ENCODE peak calls at places on chromosomes 16 and 17, in five cellular contexts. I is keratinocyte, B is neural progenitor cell, K is cardiac muscle cell, H is BE2C. Z is an unnamed sample. For H3K36me3 and H3K27me3, the result is how much of the 10 kb centered on the place peaks cover.

GRCh38 chr16:81823111-81823510 is 44.0 kb downstream of the PLCG2 start:
- DNase-seq in B (no peak), H (no peak), I (no peak), K (no peak), Z (peak)

GRCh38 chr17:8506145-8506544 is 70.5 kb downstream of the NDEL1 start:
- DNase-seq in B (no peak), I (no peak), H (no peak), K (no peak), Z (no peak)

GRCh38 chr17:574061-574460 is 140.6 kb downstream of the VPS53 start:
- DNase-seq in H (no peak), I (no peak), B (no peak), K (peak), Z (no peak)

GRCh38 chr17:13978478-13978877 is 90.8 kb upstream of the COX10 start:
- DNase-seq in H (no peak), I (no peak), B (no peak), K (no peak), Z (no peak)

GRCh38 chr17:64531955-64532371 is 25.2 kb downstream of the CEP95 start:
- DNase-seq in B (no peak), I (no peak), H (no peak), K (no peak), Z (no peak)

GRCh38 chr17:40556884-40557414 is 8.3 kb downstream of the CCR7 start:
- DNase-seq in K (peak), B (no peak), I (no peak), H (peak), Z (peak)

GRCh38 chr17:11986939-11987329 is 10.3 kb downstream of the ZNF18 start:
- DNase-seq in B (peak), K (peak), H (no peak), I (no peak), Z (peak)

GRCh38 chr17:700504-701094 is 14.0 kb downstream of the VPS53 start:
- DNase-seq in K (peak), B (peak), H (no peak), I (no peak), Z (peak)

GRCh38 chr16:84724619-84725307 is 25.0 kb downstream of the USP10 start:
- DNase-seq in I (no peak), K (no peak), H (no peak), B (no peak), Z (no peak)

GRCh38 chr17:48043171-48043570 is 5.0 kb upstream of the NFE2L1 start:
- DNase-seq in H (no peak), I (no peak), B (no peak), K (no peak), Z (no peak)

GRCh38 chr16:3256876-3257465 is 538 bp upstream of the MEFV start:
- DNase-seq in K (peak), I (no peak), H (no peak), B (no peak), Z (no peak)

GRCh38 chr16:22260490-22260889 is 36.7 kb upstream of the POLR3E start:
- DNase-seq in H (no peak), K (no peak), I (no peak), B (no peak), Z (no peak)

GRCh38 chr17:51946311-51946710 is 212.2 kb downstream of the CA10 start:
- DNase-seq in H (peak), I (no peak), K (no peak), B (no peak), Z (no peak)

GRCh38 chr17:50094753-50095616 is at the start of gene PDK2:
- DNase-seq in I (no peak), B (peak), K (peak), H (peak), Z (peak)

GRCh38 chr17:40558300-40558584 is 7.0 kb downstream of the CCR7 start:
- DNase-seq in K (no peak), H (no peak), I (no peak), B (no peak), Z (no peak)

GRCh38 chr17:81840826-81841778 is 6.3 kb upstream of the PPP1R27 start:
- DNase-seq in H (no peak), K (no peak), I (peak), B (peak), Z (peak)

GRCh38 chr17:80886641-80887573 is 104.7 kb upstream of the CHMP6 start:
- DNase-seq in B (no peak), H (peak), K (no peak), I (no peak), Z (no peak)

GRCh38 chr17:27502526-27503324 is 46.5 kb downstream of the KSR1 start:
- DNase-seq in K (peak), H (no peak), I (no peak), B (no peak), Z (no peak)

GRCh38 chr16:48539485-48540221 is 70.3 kb downstream of the N4BP1 start:
- DNase-seq in H (no peak), I (no peak), K (no peak), B (no peak), Z (peak)

GRCh38 chr17:61619493-61619892 is 28.5 kb upstream of the NACA2 start:
- DNase-seq in K (no peak), B (no peak), I (no peak), H (no peak), Z (no peak)

GRCh38 chr17:7229504-7229903 is 4.8 kb downstream of the DVL2 start:
- DNase-seq in I (no peak), H (no peak), K (no peak), B (no peak), Z (no peak)

GRCh38 chr17:7234100-7235012 is at the start of gene DVL2:
- DNase-seq in I (peak), K (peak), B (peak), H (peak), Z (peak)

GRCh38 chr17:7233701-7234099 is 617 bp downstream of the DVL2 start:
- DNase-seq in H (no peak), I (no peak), K (no peak), B (no peak), Z (peak)

GRCh38 chr17:7228920-7229319 is 5.4 kb downstream of the DVL2 start:
- DNase-seq in I (no peak), K (no peak), H (no peak), B (no peak), Z (no peak)

GRCh38 chr17:7232114-7232513 is 2.2 kb downstream of the DVL2 start:
- DNase-seq in K (no peak), H (no peak), I (no peak), B (no peak), Z (no peak)
- H3K4me3 ChIP-seq in K (no peak), H (no peak), I (peak), B (peak), Z (no peak)

GRCh38 chr16:1767116-1767994 is 4.0 kb downstream of the NME3 start:
- DNase-seq in I (no peak), B (no peak), H (no peak), K (no peak), Z (no peak)

GRCh38 chr16:1766701-1767100 is 4.6 kb downstream of the NME3 start:
- DNase-seq in K (no peak), I (no peak), B (no peak), H (no peak), Z (no peak)

GRCh38 chr16:1766231-1766630 is 5.1 kb downstream of the NME3 start:
- DNase-seq in B (no peak), K (no peak), I (no peak), H (no peak), Z (no peak)

GRCh38 chr16:1764971-1765370 is 6.4 kb downstream of the NME3 start:
- DNase-seq in I (no peak), B (no peak), K (no peak), H (no peak), Z (no peak)

GRCh38 chr16:1765826-1766225 is 5.5 kb downstream of the NME3 start:
- DNase-seq in I (no peak), K (no peak), B (no peak), H (no peak), Z (no peak)
- H3K36me3 ChIP-seq in I (under half), K (under half), B (under half), H (half or more), Z (under half)

DNA sequence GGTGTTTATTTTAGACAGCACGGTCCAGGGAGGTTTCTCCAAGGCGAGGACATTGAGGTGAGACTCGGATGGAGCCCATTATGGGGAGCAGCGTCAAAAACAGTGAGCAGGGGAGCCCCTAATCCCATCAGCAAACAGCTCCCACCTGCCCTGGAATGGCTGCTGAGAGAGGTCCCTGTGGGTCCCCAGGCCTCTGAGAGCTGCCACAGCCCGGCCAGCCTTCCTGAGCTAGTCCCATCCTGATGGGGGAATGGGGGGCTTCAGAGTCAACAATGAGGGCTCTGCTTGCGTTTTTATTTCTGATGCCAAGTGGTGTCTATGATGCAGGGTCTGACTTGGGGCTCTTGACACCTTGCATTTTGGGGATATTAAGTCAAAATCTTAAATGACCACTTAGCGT is 128.4 kb downstream of the GSG1L start:
- DNase-seq in B (no peak), I (no peak), H (no peak), K (no peak), Z (no peak)
- H3K27me3 ChIP-seq in B (under half), I (under half), H (under half), K (under half), Z (under half)

GRCh38 chr17:78127240-78127887 is 1.2 kb downstream of the TMC6 start:
- DNase-seq in I (no peak), K (peak), B (peak), H (no peak), Z (peak)
- H3K4me3 ChIP-seq in I (peak), K (peak), B (peak), H (peak), Z (peak)

GRCh38 chr17:35668807-35669206 is 62.6 kb upstream of the RASL10B start:
- DNase-seq in K (no peak), B (no peak), I (no peak), H (no peak), Z (no peak)

GRCh38 chr17:35664685-35665084 is 66.8 kb upstream of the RASL10B start:
- DNase-seq in B (no peak), H (no peak), I (no peak), K (no peak), Z (no peak)

GRCh38 chr17:35666070-35666469 is 65.4 kb upstream of the RASL10B start:
- DNase-seq in B (no peak), K (peak), H (no peak), I (no peak), Z (no peak)

GRCh38 chr17:35665662-35666061 is 65.8 kb upstream of the RASL10B start:
- DNase-seq in K (no peak), B (no peak), H (no peak), I (no peak), Z (no peak)

GRCh38 chr17:35666967-35667552 is 64.4 kb upstream of the RASL10B start:
- DNase-seq in K (no peak), I (no peak), B (no peak), H (no peak), Z (no peak)
- H3K36me3 ChIP-seq in K (under half), I (under half), B (under half), H (under half), Z (under half)

GRCh38 chr16:51112311-51112710 is 38.8 kb downstream of the SALL1 start:
- DNase-seq in K (no peak), H (no peak), B (no peak), I (no peak), Z (peak)
- H3K27me3 ChIP-seq in K (half or more), H (under half), B (under half), I (under half), Z (under half)

DNA sequence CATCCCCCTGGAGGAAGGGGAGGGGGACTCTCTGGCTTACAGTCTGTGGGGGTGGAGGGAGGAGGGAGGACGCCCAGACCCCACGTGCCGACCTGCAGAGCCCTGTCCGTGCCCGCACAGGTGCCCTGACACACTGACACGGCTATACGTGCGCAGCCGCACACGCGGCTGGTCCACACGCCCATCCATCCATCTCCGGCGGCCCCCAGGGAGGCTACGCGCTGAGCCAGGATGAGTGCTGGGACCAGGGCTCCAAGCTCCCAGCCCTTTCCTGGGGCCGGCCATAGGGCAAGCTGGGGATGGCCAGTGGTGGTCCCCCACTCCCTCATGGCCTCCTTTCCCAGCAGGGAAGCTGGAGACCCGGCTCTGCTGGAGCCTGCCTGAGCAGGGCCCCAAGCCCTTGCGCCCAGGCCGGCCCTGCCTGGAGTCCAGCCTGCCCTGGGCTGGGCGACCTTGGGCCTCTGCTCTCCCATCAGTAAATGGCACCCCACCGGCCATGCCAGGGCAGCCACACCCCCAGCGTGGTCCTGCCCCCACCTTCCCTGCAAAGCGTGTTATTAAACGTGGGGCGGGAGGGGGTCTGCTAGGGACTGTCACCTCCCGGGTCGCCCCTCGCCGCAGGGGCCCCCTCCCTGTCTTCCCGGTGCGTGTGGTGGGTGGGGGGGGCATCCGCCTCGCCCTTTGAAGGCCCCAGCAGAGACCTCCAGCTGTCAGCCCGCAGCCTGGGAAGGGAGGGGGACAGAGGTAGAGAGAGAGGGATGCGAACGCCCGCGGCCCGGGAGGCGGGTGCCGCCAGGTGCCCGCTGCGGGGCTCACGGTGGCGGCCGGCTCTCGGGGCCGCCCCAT is 866 bp downstream of the CASKIN1 start:
- DNase-seq in B (peak), K (no peak), H (peak), I (no peak), Z (peak)
- H3K4me3 ChIP-seq in B (peak), K (peak), H (peak), I (no peak), Z (peak)

GRCh38 chr17:38464251-38464722 is 36.0 kb downstream of the ARHGAP23 start:
- DNase-seq in H (peak), K (no peak), I (no peak), B (no peak), Z (peak)

GRCh38 chr17:38466346-38467315 is 38.4 kb downstream of the ARHGAP23 start:
- DNase-seq in H (no peak), B (no peak), K (no peak), I (no peak), Z (peak)

GRCh38 chr17:38467491-38467890 is 39.2 kb downstream of the ARHGAP23 start:
- DNase-seq in K (no peak), H (no peak), B (no peak), I (no peak), Z (no peak)

GRCh38 chr17:38464723-38465419 is 36.6 kb downstream of the ARHGAP23 start:
- DNase-seq in B (peak), H (peak), K (peak), I (peak), Z (peak)

GRCh38 chr17:38465420-38466345 is 37.4 kb downstream of the ARHGAP23 start:
- DNase-seq in B (no peak), H (no peak), I (no peak), K (peak), Z (peak)
- H3K36me3 ChIP-seq in B (under half), H (under half), I (under half), K (under half), Z (under half)

Z was measured in H7.